ENCODE peak calls at places on chromosomes 11 and 22, in six cellular contexts. One of them, this sample, is unnamed.

GRCh38 chr11:67056640-67057409 is at the start of gene RHOD:
- DNase-seq in mesendoderm: peak
- DNase-seq in hepatocyte: peak
- DNase-seq in NCI-H146: no peak
- DNase-seq in activated CD8-positive, alpha-beta memory T cell treated with anti-CD3 and anti-CD28 coated beads for 24 hours: peak
- DNase-seq in lower lobe of right lung: peak
- DNase-seq in this sample: no peak

GRCh38 chr22:26893034-26893710 is 235.8 kb downstream of the MIAT start:
- DNase-seq in activated CD8-positive, alpha-beta memory T cell treated with anti-CD3 and anti-CD28 coated beads for 24 hours: no peak
- DNase-seq in NCI-H146: peak
- DNase-seq in hepatocyte: no peak
- DNase-seq in lower lobe of right lung: no peak
- DNase-seq in mesendoderm: peak
- DNase-seq in this sample: no peak

GRCh38 chr11:123103326-123103980 is 41.5 kb upstream of the HSPA8 start:
- DNase-seq in activated CD8-positive, alpha-beta memory T cell treated with anti-CD3 and anti-CD28 coated beads for 24 hours: no peak
- DNase-seq in lower lobe of right lung: no peak
- DNase-seq in mesendoderm: peak
- DNase-seq in hepatocyte: peak
- DNase-seq in NCI-H146: peak
- DNase-seq in this sample: peak

GRCh38 chr11:19156892-19157291 is 39.9 kb downstream of the ZDHHC13 start:
- DNase-seq in activated CD8-positive, alpha-beta memory T cell treated with anti-CD3 and anti-CD28 coated beads for 24 hours: no peak
- DNase-seq in mesendoderm: no peak
- DNase-seq in hepatocyte: no peak
- DNase-seq in NCI-H146: no peak
- DNase-seq in lower lobe of right lung: no peak
- DNase-seq in this sample: no peak

GRCh38 chr11:64516226-64516625 is 74.8 kb upstream of the SLC22A12 start:
- DNase-seq in lower lobe of right lung: no peak
- DNase-seq in NCI-H146: no peak
- DNase-seq in hepatocyte: no peak
- DNase-seq in activated CD8-positive, alpha-beta memory T cell treated with anti-CD3 and anti-CD28 coated beads for 24 hours: no peak
- DNase-seq in mesendoderm: peak
- DNase-seq in this sample: no peak

GRCh38 chr11:124896821-124897391 is 759 bp downstream of the ROBO4 start:
- DNase-seq in lower lobe of right lung: no peak
- DNase-seq in NCI-H146: no peak
- DNase-seq in hepatocyte: no peak
- DNase-seq in activated CD8-positive, alpha-beta memory T cell treated with anti-CD3 and anti-CD28 coated beads for 24 hours: peak
- DNase-seq in mesendoderm: no peak
- DNase-seq in this sample: no peak

GRCh38 chr11:69388210-69388609 is 93.3 kb upstream of the LINC01488 start:
- DNase-seq in NCI-H146: no peak
- DNase-seq in activated CD8-positive, alpha-beta memory T cell treated with anti-CD3 and anti-CD28 coated beads for 24 hours: no peak
- DNase-seq in hepatocyte: no peak
- DNase-seq in mesendoderm: no peak
- DNase-seq in lower lobe of right lung: no peak
- DNase-seq in this sample: no peak

GRCh38 chr11:2378527-2379210 is 1.6 kb downstream of the CD81 start:
- DNase-seq in mesendoderm: no peak
- DNase-seq in activated CD8-positive, alpha-beta memory T cell treated with anti-CD3 and anti-CD28 coated beads for 24 hours: no peak
- DNase-seq in lower lobe of right lung: peak
- DNase-seq in NCI-H146: no peak
- DNase-seq in hepatocyte: peak
- DNase-seq in this sample: peak

GRCh38 chr22:40595497-40596234 is 40.9 kb downstream of the MRTFA start:
- DNase-seq in hepatocyte: no peak
- DNase-seq in activated CD8-positive, alpha-beta memory T cell treated with anti-CD3 and anti-CD28 coated beads for 24 hours: no peak
- DNase-seq in lower lobe of right lung: no peak
- DNase-seq in mesendoderm: no peak
- DNase-seq in NCI-H146: no peak
- DNase-seq in this sample: no peak

GRCh38 chr11:67301951-67302516 is 1.3 kb upstream of the SSH3 start:
- DNase-seq in hepatocyte: peak
- DNase-seq in lower lobe of right lung: peak
- DNase-seq in activated CD8-positive, alpha-beta memory T cell treated with anti-CD3 and anti-CD28 coated beads for 24 hours: no peak
- DNase-seq in mesendoderm: peak
- DNase-seq in NCI-H146: peak
- DNase-seq in this sample: peak

GRCh38 chr11:98455500-98456186 is 565.1 kb upstream of the CNTN5 start:
- DNase-seq in lower lobe of right lung: no peak
- DNase-seq in NCI-H146: no peak
- DNase-seq in activated CD8-positive, alpha-beta memory T cell treated with anti-CD3 and anti-CD28 coated beads for 24 hours: no peak
- DNase-seq in hepatocyte: no peak
- DNase-seq in mesendoderm: peak
- DNase-seq in this sample: no peak

GRCh38 chr11:22244986-22245592 is 52.2 kb downstream of the ANO5 start:
- DNase-seq in activated CD8-positive, alpha-beta memory T cell treated with anti-CD3 and anti-CD28 coated beads for 24 hours: peak
- DNase-seq in NCI-H146: no peak
- DNase-seq in mesendoderm: peak
- DNase-seq in lower lobe of right lung: peak
- DNase-seq in hepatocyte: peak
- DNase-seq in this sample: peak

GRCh38 chr11:114625294-114625693 is 29.7 kb upstream of the NXPE4 start:
- DNase-seq in mesendoderm: no peak
- DNase-seq in hepatocyte: no peak
- DNase-seq in lower lobe of right lung: no peak
- DNase-seq in activated CD8-positive, alpha-beta memory T cell treated with anti-CD3 and anti-CD28 coated beads for 24 hours: no peak
- DNase-seq in NCI-H146: no peak
- DNase-seq in this sample: no peak

GRCh38 chr11:111354601-111354891 is 24.5 kb downstream of the POU2AF1 start:
- DNase-seq in mesendoderm: no peak
- DNase-seq in activated CD8-positive, alpha-beta memory T cell treated with anti-CD3 and anti-CD28 coated beads for 24 hours: no peak
- DNase-seq in hepatocyte: no peak
- DNase-seq in NCI-H146: no peak
- DNase-seq in lower lobe of right lung: no peak
- DNase-seq in this sample: no peak

GRCh38 chr11:121553806-121554205 is 101.0 kb upstream of the SORL1-AS1 start:
- DNase-seq in lower lobe of right lung: no peak
- DNase-seq in activated CD8-positive, alpha-beta memory T cell treated with anti-CD3 and anti-CD28 coated beads for 24 hours: no peak
- DNase-seq in mesendoderm: no peak
- DNase-seq in hepatocyte: peak
- DNase-seq in NCI-H146: peak
- DNase-seq in this sample: peak

GRCh38 chr11:44361883-44362282 is 51.9 kb upstream of the ALX4 start:
- DNase-seq in mesendoderm: no peak
- DNase-seq in activated CD8-positive, alpha-beta memory T cell treated with anti-CD3 and anti-CD28 coated beads for 24 hours: no peak
- DNase-seq in lower lobe of right lung: no peak
- DNase-seq in NCI-H146: no peak
- DNase-seq in hepatocyte: no peak
- DNase-seq in this sample: peak

GRCh38 chr22:43515902-43516301 is 104.1 kb downstream of the MPPED1 start:
- DNase-seq in NCI-H146: no peak
- DNase-seq in activated CD8-positive, alpha-beta memory T cell treated with anti-CD3 and anti-CD28 coated beads for 24 hours: no peak
- DNase-seq in hepatocyte: no peak
- DNase-seq in lower lobe of right lung: peak
- DNase-seq in mesendoderm: peak
- DNase-seq in this sample: no peak

GRCh38 chr11:14015711-14016110 is 53.2 kb downstream of the SPON1 start:
- DNase-seq in mesendoderm: peak
- DNase-seq in hepatocyte: peak
- DNase-seq in activated CD8-positive, alpha-beta memory T cell treated with anti-CD3 and anti-CD28 coated beads for 24 hours: no peak
- DNase-seq in NCI-H146: no peak
- DNase-seq in lower lobe of right lung: no peak
- DNase-seq in this sample: peak

GRCh38 chr11:57402188-57403066 is 12.0 kb upstream of the PRG2 start:
- DNase-seq in mesendoderm: peak
- DNase-seq in activated CD8-positive, alpha-beta memory T cell treated with anti-CD3 and anti-CD28 coated beads for 24 hours: no peak
- DNase-seq in NCI-H146: no peak
- DNase-seq in lower lobe of right lung: no peak
- DNase-seq in hepatocyte: peak
- DNase-seq in this sample: no peak

GRCh38 chr11:70834277-70834940 is 418.0 kb downstream of the SHANK2 start:
- DNase-seq in mesendoderm: peak
- DNase-seq in NCI-H146: peak
- DNase-seq in activated CD8-positive, alpha-beta memory T cell treated with anti-CD3 and anti-CD28 coated beads for 24 hours: no peak
- DNase-seq in lower lobe of right lung: no peak
- DNase-seq in hepatocyte: no peak
- DNase-seq in this sample: no peak

GRCh38 chr11:106988151-106988806 is 30.0 kb downstream of the GUCY1A2 start:
- DNase-seq in mesendoderm: no peak
- DNase-seq in lower lobe of right lung: no peak
- DNase-seq in hepatocyte: peak
- DNase-seq in NCI-H146: no peak
- DNase-seq in activated CD8-positive, alpha-beta memory T cell treated with anti-CD3 and anti-CD28 coated beads for 24 hours: no peak
- DNase-seq in this sample: peak

GRCh38 chr11:57668467-57668890 is 565 bp downstream of the ZDHHC5 start:
- DNase-seq in hepatocyte: no peak
- DNase-seq in NCI-H146: peak
- DNase-seq in lower lobe of right lung: peak
- DNase-seq in mesendoderm: peak
- DNase-seq in activated CD8-positive, alpha-beta memory T cell treated with anti-CD3 and anti-CD28 coated beads for 24 hours: no peak
- DNase-seq in this sample: no peak

GRCh38 chr11:69918938-69919650 is 99.9 kb upstream of the FGF3 start:
- DNase-seq in NCI-H146: no peak
- DNase-seq in lower lobe of right lung: peak
- DNase-seq in activated CD8-positive, alpha-beta memory T cell treated with anti-CD3 and anti-CD28 coated beads for 24 hours: peak
- DNase-seq in hepatocyte: peak
- DNase-seq in mesendoderm: peak
- DNase-seq in this sample: peak

GRCh38 chr11:96854425-96854824 is 464.6 kb downstream of the JRKL start:
- DNase-seq in activated CD8-positive, alpha-beta memory T cell treated with anti-CD3 and anti-CD28 coated beads for 24 hours: no peak
- DNase-seq in hepatocyte: no peak
- DNase-seq in mesendoderm: no peak
- DNase-seq in lower lobe of right lung: no peak
- DNase-seq in NCI-H146: no peak
- DNase-seq in this sample: no peak

GRCh38 chr11:21250196-21250595 is 580.8 kb downstream of the NELL1 start:
- DNase-seq in NCI-H146: no peak
- DNase-seq in activated CD8-positive, alpha-beta memory T cell treated with anti-CD3 and anti-CD28 coated beads for 24 hours: no peak
- DNase-seq in lower lobe of right lung: no peak
- DNase-seq in mesendoderm: peak
- DNase-seq in hepatocyte: no peak
- DNase-seq in this sample: no peak

GRCh38 chr11:72229925-72230763 is 5.6 kb downstream of the INPPL1 start:
- DNase-seq in activated CD8-positive, alpha-beta memory T cell treated with anti-CD3 and anti-CD28 coated beads for 24 hours: peak
- DNase-seq in lower lobe of right lung: no peak
- DNase-seq in NCI-H146: no peak
- DNase-seq in hepatocyte: peak
- DNase-seq in mesendoderm: no peak
- DNase-seq in this sample: no peak

GRCh38 chr11:114466742-114467141 is 27.5 kb downstream of the REXO2 start:
- DNase-seq in hepatocyte: no peak
- DNase-seq in lower lobe of right lung: no peak
- DNase-seq in NCI-H146: no peak
- DNase-seq in activated CD8-positive, alpha-beta memory T cell treated with anti-CD3 and anti-CD28 coated beads for 24 hours: no peak
- DNase-seq in mesendoderm: no peak
- DNase-seq in this sample: peak

GRCh38 chr11:45993438-45994064 is 71.1 kb downstream of the LARGE2 start:
- DNase-seq in lower lobe of right lung: no peak
- DNase-seq in NCI-H146: no peak
- DNase-seq in activated CD8-positive, alpha-beta memory T cell treated with anti-CD3 and anti-CD28 coated beads for 24 hours: no peak
- DNase-seq in mesendoderm: no peak
- DNase-seq in hepatocyte: peak
- DNase-seq in this sample: peak

GRCh38 chr11:665062-665706 is 28.1 kb downstream of the DRD4 start:
- DNase-seq in hepatocyte: peak
- DNase-seq in lower lobe of right lung: no peak
- DNase-seq in activated CD8-positive, alpha-beta memory T cell treated with anti-CD3 and anti-CD28 coated beads for 24 hours: no peak
- DNase-seq in NCI-H146: no peak
- DNase-seq in mesendoderm: no peak
- DNase-seq in this sample: peak